ENCODE peak calls at places on chromosomes 16 and 17, in eight cellular contexts. H, L, M, N, Y, T, F and V are unnamed samples.

GRCh38 chr17:75646626-75646968 is 13.4 kb downstream of the SMIM5 start:
- DNase-seq in H (no peak), L (no peak), M (no peak), N (no peak), Y (no peak), T (no peak), F (no peak), V (no peak)

GRCh38 chr17:41962111-41962510 is 4.5 kb upstream of the CNP start:
- DNase-seq in H (no peak), L (no peak), M (no peak), N (no peak), Y (no peak), T (no peak), F (no peak), V (no peak)

GRCh38 chr17:41860254-41860931 is 4.8 kb downstream of the KLHL11 start:
- DNase-seq in H (no peak), L (no peak), M (no peak), N (no peak), Y (no peak), T (no peak), F (no peak), V (no peak)

GRCh38 chr17:37698132-37698615 is 46.7 kb downstream of the HNF1B start:
- DNase-seq in H (no peak), L (no peak), M (no peak), N (no peak), Y (no peak), T (no peak), F (no peak), V (no peak)

GRCh38 chr17:76427457-76428231 is 25.3 kb downstream of the UBE2O start:
- DNase-seq in H (no peak), L (no peak), M (no peak), N (no peak), Y (no peak), T (no peak), F (peak), V (no peak)

GRCh38 chr17:73091770-73092517 is 544 bp downstream of the SLC39A11 start:
- DNase-seq in H (peak), L (no peak), M (peak), N (no peak), Y (peak), T (no peak), F (no peak), V (no peak)

GRCh38 chr16:28873543-28874201 is 4.6 kb upstream of the ATP2A1 start:
- DNase-seq in H (peak), L (peak), M (no peak), N (no peak), Y (no peak), T (peak), F (no peak), V (no peak)

GRCh38 chr17:37791434-37791833 is 46.6 kb upstream of the HNF1B start:
- DNase-seq in H (peak), L (peak), M (no peak), N (no peak), Y (no peak), T (no peak), F (no peak), V (no peak)

GRCh38 chr16:78133919-78134318 is 34.5 kb downstream of the WWOX start:
- DNase-seq in H (no peak), L (no peak), M (no peak), N (no peak), Y (no peak), T (no peak), F (no peak), V (no peak)

GRCh38 chr16:84182680-84183571 is 3.9 kb downstream of the TAF1C start:
- DNase-seq in H (no peak), L (no peak), M (no peak), N (no peak), Y (no peak), T (no peak), F (no peak), V (peak)

GRCh38 chr16:84183572-84183875 is 3.3 kb downstream of the TAF1C start:
- DNase-seq in H (no peak), L (no peak), M (no peak), N (no peak), Y (no peak), T (no peak), F (no peak), V (no peak)

GRCh38 chr16:84184775-84185174 is 2.1 kb downstream of the TAF1C start:
- DNase-seq in H (no peak), L (no peak), M (peak), N (no peak), Y (no peak), T (no peak), F (no peak), V (peak)

GRCh38 chr16:84182104-84182503 is 4.8 kb downstream of the TAF1C start:
- DNase-seq in H (no peak), L (no peak), M (no peak), N (no peak), Y (no peak), T (no peak), F (no peak), V (peak)

DNA sequence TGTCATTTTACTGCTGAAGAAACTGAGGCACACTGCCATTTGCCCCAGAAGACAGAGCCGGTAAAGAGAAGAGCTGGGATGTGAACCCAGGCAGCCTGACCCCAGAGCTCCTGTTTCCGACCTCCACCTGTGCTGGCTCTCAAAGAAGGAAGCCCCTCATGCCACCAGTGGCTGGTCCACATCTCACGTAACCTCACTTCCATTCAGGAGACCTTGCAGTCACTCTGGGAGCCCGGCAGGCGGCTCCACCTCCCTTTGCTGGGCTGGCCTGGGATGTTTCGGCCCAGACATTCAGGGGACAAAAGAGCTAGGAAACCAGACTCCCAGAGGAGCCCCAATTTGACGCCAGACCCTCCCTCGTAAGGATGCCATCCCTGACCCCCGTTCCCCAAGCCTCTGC is 2.9 kb downstream of the TAF1C start:
- DNase-seq in H (no peak), L (no peak), M (no peak), N (no peak), Y (no peak), T (no peak), F (no peak), V (peak)
- TF ChIP-seq CTCF in H (peak), L (no peak), M (no peak), N (no peak), Y (no peak), T (peak), F (peak), V (no peak)

DNA sequence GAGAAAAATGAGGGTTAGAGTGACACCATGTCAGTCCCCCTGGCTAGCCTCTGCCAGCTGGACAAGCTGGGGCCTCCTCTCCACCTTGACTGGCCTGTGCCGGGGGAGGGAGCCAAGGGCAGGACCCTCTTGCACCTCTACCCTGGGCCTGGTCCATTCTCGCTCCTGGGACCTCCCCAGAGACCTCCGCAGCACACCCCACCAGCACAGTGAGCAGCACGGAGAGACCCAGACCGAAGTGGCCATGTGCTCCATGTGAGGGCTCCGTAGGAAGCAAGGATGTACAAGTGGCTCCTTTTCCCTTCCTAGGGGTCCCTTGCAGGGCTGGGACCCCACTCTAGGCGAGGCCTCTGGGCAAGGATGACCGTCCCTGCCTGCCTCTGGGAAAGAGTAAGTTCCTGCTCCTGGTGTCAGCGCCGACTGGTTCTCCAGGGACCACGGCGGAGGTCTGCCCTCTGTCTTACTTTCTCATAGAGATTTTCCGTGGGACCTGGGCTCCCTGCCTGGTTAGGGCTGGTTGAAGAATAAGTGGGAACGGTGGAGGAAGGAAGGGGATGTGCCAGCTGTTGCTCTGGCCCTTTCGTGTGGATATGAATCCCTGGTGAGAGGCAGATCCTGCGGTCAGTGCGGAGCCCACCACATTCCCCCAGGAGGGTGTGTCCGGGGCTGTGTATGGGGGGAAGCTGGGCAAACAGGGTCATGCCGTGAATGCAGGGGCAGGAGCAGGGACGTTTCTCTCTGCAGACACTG is 124.2 kb downstream of the METRNL start:
- DNase-seq in H (no peak), L (peak), M (peak), N (no peak), Y (peak), T (peak), F (no peak), V (no peak)
- H3K27ac ChIP-seq in H (no peak), L (no peak), M (no peak), N (peak), Y (peak), T (peak), F (peak), V (peak)

GRCh38 chr17:4344926-4345325 is 21.5 kb downstream of the UBE2G1 start:
- DNase-seq in H (no peak), L (no peak), M (no peak), N (no peak), Y (no peak), T (no peak), F (no peak), V (no peak)
- H3K4me3 ChIP-seq in H (no peak), L (no peak), M (no peak), N (no peak), Y (no peak), T (peak), F (no peak), V (no peak)

GRCh38 chr16:87345721-87346424 is 28.7 kb upstream of the C16orf95 start:
- DNase-seq in H (no peak), L (no peak), M (no peak), N (no peak), Y (no peak), T (no peak), F (no peak), V (no peak)

GRCh38 chr16:87348616-87349157 is 31.5 kb upstream of the C16orf95 start:
- DNase-seq in H (no peak), L (no peak), M (no peak), N (no peak), Y (no peak), T (no peak), F (no peak), V (no peak)

GRCh38 chr16:87350031-87350430 is 32.8 kb upstream of the C16orf95 start:
- DNase-seq in H (no peak), L (no peak), M (no peak), N (no peak), Y (no peak), T (no peak), F (no peak), V (no peak)

GRCh38 chr16:87346517-87347060 is 29.4 kb upstream of the C16orf95 start:
- DNase-seq in H (no peak), L (no peak), M (no peak), N (no peak), Y (no peak), T (no peak), F (no peak), V (no peak)

DNA sequence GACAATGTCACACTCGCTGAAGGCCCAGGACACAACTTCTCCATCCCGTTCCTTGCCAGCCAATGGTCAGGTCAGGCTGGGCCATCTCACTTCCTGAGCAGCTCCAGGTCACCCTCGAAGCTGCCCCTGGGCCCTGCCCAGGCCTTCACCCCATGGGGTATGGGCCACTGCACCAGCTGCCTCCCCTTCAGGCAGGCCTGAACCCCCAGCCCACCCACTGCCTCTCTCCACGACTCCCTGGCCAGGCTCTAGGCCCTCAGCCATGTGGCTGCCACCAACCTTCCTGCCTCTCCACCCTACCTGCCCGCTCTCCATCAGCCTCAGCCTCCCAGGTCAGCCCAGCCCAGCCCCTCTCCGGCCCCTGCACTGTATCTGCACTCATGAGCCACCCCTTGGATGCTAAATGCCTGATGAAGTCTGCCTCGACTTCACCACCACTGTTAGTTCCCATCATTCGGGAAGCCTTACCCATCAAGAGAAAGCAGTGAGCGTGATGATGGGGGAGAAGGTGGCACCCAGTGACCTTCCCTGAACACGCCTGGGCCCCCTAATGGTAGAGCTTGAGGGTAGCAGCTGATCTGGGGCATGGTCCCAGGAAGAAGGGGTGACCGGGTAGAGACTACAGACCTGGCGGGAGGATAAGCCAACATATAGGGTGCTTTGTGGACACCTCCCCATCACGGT is 30.9 kb upstream of the C16orf95 start:
- DNase-seq in H (peak), L (no peak), M (no peak), N (no peak), Y (no peak), T (no peak), F (no peak), V (no peak)
- TF ChIP-seq CTCF in H (peak), L (no peak), M (no peak), N (no peak), Y (no peak), T (no peak), F (no peak), V (no peak)